ENCODE peak calls at places on chromosomes 12 and 14, in seven cellular contexts. A, P, H, C, R, F and J are unnamed samples.

GRCh38 chr12:91091916-91092715 is 19.2 kb downstream of the LUM start:
- DNase-seq in C (no peak), A (no peak), H (no peak), F (no peak), P (no peak), R (peak; percentile 59), J (no peak)

GRCh38 chr14:75242546-75243273 is 35.9 kb upstream of the FOS start:
- DNase-seq in C (no peak), H (no peak), P (no peak), F (no peak), A (no peak), R (peak; percentile 10), J (no peak)

GRCh38 chr14:53538316-53538851 is 385.3 kb upstream of the DDHD1 start:
- DNase-seq in C (no peak), R (no peak), P (no peak), A (no peak), F (no peak), H (no peak), J (no peak)

GRCh38 chr12:53999596-54000104 is 311 bp upstream of the HOXC9 start:
- DNase-seq in H (no peak), C (no peak), F (no peak), R (no peak), P (no peak), A (peak; percentile 36), J (no peak)

GRCh38 chr14:36805116-36805515 is 143.5 kb downstream of the PAX9 start:
- DNase-seq in F (no peak), R (no peak), C (no peak), P (no peak), A (no peak), H (no peak), J (no peak)

GRCh38 chr12:10140001-10140400 is 10.0 kb upstream of the CLEC7A start:
- DNase-seq in R (no peak), A (no peak), P (peak; percentile 49), C (peak; percentile 34), H (peak; percentile 22), F (no peak), J (peak; percentile 26)

GRCh38 chr14:71248204-71248603 is 340.9 kb downstream of the PCNX1 start:
- DNase-seq in C (no peak), P (no peak), A (no peak), F (no peak), H (no peak), R (no peak), J (no peak)

GRCh38 chr12:50842637-50843493 is at the start of gene TMPRSS12:
- DNase-seq in P (no peak), C (peak; percentile 51), A (no peak), R (no peak), F (no peak), H (no peak), J (no peak)

GRCh38 chr12:77060136-77060882 is 5.1 kb downstream of the E2F7 start:
- DNase-seq in C (no peak), F (no peak), R (no peak), A (no peak), H (no peak), P (no peak), J (no peak)

GRCh38 chr12:2017724-2018337 is 13.6 kb upstream of the DCP1B start:
- DNase-seq in C (no peak), R (no peak), F (no peak), P (no peak), H (no peak), A (no peak), J (no peak)

GRCh38 chr12:116539905-116540482 is 19.2 kb upstream of the MAP1LC3B2 start:
- DNase-seq in R (no peak), A (peak; percentile 86), C (peak; percentile 58), H (no peak), F (no peak), P (no peak), J (no peak)

GRCh38 chr12:49697808-49698207 is 9.4 kb downstream of the FMNL3 start:
- DNase-seq in C (no peak), R (no peak), F (no peak), H (no peak), A (no peak), P (no peak), J (no peak)

GRCh38 chr12:10143205-10143604 is 13.2 kb upstream of the CLEC7A start:
- DNase-seq in F (no peak), C (no peak), P (no peak), R (no peak), A (no peak), H (no peak), J (no peak)